ENCODE peak calls at places on chromosomes 3 and 15, in six cellular contexts. O is IMR-90, I is MM.1S, H is hepatocyte, N is HCT116, X is OCI-LY7. U is an unnamed sample.

GRCh38 chr3:37715976-37716375 is 145.7 kb upstream of the CTDSPL start:
- DNase-seq in N (no peak), I (no peak), X (no peak), H (no peak), O (no peak), U (no peak)

GRCh38 chr15:81292516-81293001 is 31.4 kb downstream of the STARD5 start:
- DNase-seq in I (no peak), H (no peak), X (peak), O (no peak), N (no peak), U (no peak)

GRCh38 chr3:172522871-172523818 is at the start of gene TNFSF10:
- DNase-seq in I (peak), O (peak), H (peak), X (peak), N (no peak), U (peak)

GRCh38 chr3:172290457-172290856 is 157.8 kb downstream of the GHSR start:
- DNase-seq in X (no peak), H (no peak), O (no peak), N (no peak), I (no peak), U (no peak)

GRCh38 chr3:109687626-109688025 is 350.3 kb upstream of the DPPA4 start:
- DNase-seq in O (no peak), X (no peak), H (no peak), N (no peak), I (no peak), U (no peak)

GRCh38 chr3:71046791-71047190 is 536.7 kb downstream of the FOXP1 start:
- DNase-seq in H (no peak), O (no peak), N (no peak), I (no peak), X (no peak), U (no peak)

GRCh38 chr15:57184502-57184901 is 191.8 kb upstream of the CGNL1 start:
- DNase-seq in I (no peak), X (no peak), H (no peak), O (no peak), N (no peak), U (no peak)

GRCh38 chr15:71109130-71109529 is 6.1 kb upstream of the THSD4 start:
- DNase-seq in X (no peak), H (no peak), N (no peak), I (no peak), O (peak), U (peak)

GRCh38 chr3:152319256-152319655 is 50.5 kb downstream of the MBNL1 start:
- DNase-seq in X (no peak), H (no peak), N (no peak), O (no peak), I (no peak), U (no peak)
- H3K27ac ChIP-seq in X (no peak), H (no peak), N (no peak), O (no peak), I (no peak), U (no peak)

DNA sequence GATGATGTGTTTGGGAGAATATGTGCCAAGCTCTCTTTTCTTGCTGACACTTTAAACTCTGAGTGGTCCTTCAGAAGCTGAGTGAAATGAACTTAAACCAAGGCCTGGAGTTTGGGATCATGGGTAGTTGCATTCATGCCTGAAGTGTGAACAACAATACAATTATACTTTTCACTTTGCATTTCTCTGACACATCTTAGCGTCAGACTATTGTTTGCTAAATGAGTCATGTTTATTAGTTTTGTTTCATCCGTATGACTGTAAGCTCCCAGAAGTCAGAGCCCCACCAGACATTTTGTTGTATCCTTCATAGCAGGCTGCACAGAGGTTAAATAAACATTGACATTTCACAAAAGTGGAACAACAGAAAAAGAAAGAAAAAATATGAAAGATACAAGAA is 542.6 kb downstream of the TUSC7 start:
- DNase-seq in H (peak), I (no peak), O (peak), N (no peak), X (no peak), U (no peak)
- H2AFZ ChIP-seq in H (no peak), I (no peak), O (no peak), N (no peak), X (no peak), U (no peak)

GRCh38 chr15:52805351-52806283 is 15.5 kb upstream of the ONECUT1 start:
- DNase-seq in X (no peak), I (no peak), N (no peak), H (no peak), O (no peak), U (no peak)
- TF ChIP-seq CTCF in X (no peak), I (no peak), N (no peak), H (no peak), O (no peak), U (peak)

DNA sequence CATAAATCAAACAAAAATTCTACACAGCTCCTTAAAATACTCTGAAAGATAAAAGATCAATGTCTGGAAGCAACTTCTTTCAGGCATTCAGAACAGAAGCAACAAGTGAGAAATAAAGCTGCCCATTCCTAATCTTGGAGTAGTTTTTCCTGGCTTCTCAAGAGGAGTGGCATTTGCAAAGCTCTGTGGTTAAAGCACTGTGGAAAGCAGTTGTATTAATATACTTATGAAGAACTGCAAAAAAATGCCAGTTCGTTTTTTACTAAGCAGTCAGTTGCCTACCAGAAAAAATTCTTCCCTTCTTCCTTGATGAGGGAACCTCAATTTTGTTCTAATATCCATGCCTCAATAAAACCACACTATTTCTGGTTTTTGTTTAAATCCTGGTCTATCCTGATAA is 197.8 kb downstream of the TNIK start:
- DNase-seq in H (no peak), X (no peak), O (peak), I (no peak), N (no peak), U (no peak)
- H3K27ac ChIP-seq in H (no peak), X (no peak), O (no peak), I (no peak), N (peak), U (no peak)

GRCh38 chr3:66047321-66048050 is 8.8 kb upstream of the MAGI1 start:
- DNase-seq in I (no peak), O (peak), N (no peak), H (no peak), X (no peak), U (peak)
- H2AFZ ChIP-seq in I (no peak), O (peak), N (peak), H (no peak), X (no peak), U (peak)

DNA sequence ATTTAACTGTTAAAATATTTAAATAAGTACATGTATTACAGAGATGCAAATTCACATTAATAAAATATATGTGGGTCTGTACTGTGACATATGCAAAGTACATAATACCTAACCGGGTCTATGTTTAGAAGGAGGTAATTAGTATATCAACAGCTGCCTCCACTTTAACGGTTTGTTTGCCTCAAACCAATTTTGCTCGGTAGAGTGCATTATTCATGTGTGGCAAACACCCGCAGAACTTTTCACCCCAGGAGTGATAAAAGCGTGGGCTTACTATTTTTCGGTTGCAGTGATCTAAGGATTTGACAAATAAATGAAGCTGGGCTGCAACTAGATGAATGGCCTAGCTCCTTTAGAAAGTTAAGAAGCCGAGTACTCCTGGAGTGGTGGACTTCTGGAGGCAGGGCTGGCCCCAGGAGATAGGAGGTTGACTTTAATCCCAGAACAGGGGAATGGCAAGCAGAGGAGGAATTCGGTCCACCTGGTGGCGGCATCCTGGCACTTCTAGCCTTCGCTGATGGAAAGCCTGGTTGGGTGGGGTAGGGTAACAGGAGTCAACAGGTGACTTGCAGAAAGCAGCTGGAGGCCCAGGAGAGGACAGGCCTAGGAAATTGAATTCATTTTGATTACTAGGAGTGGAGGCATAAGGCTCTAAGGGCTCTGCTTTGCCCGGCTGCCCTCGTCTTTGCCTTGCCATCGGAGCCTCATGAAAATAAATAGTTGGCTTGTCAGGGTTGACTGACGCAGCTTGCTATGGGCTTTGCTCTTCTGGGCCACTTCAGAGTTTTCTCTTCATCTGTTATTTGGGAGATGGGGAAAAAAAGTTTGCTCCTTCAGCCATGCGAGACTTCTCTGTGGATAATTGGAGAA is 2.4 kb downstream of the SLCO3A1 start:
- DNase-seq in H (peak), X (peak), O (no peak), I (no peak), N (no peak), U (peak)
- TF ChIP-seq CTCF in H (peak), X (peak), O (no peak), I (no peak), N (peak), U (peak)

GRCh38 chr3:9361691-9362388 is 1.0 kb upstream of the THUMPD3 start:
- DNase-seq in N (no peak), I (no peak), X (no peak), O (no peak), H (peak), U (no peak)
- H3K27ac ChIP-seq in N (peak), I (no peak), X (no peak), O (no peak), H (peak), U (no peak)

GRCh38 chr3:177321819-177322218 is 124.5 kb upstream of the TBL1XR1 start:
- DNase-seq in I (no peak), H (no peak), X (no peak), N (no peak), O (no peak), U (no peak)
- H2AFZ ChIP-seq in I (no peak), H (peak), X (peak), N (no peak), O (no peak), U (no peak)

DNA sequence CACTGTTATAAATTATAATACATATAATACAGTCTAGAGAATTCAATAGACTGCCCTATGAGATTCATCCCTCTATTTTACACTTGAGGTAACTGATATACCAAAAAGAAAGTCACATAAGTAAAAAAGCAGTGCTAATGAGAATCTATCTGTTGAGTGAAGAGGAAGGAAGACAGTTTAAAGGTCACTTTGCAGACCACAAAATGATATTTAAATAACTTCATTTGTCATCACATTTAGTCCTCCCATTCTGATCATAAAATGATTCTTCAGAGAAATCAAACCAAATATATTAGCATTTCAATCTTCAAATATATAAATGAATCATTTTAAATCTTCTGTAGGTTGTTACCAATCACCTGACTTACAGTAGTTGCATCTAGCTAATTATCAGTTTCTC is 60.5 kb upstream of the CCDC50 start:
- DNase-seq in O (no peak), X (no peak), N (no peak), I (no peak), H (no peak), U (no peak)
- TF ChIP-seq CTCF in O (no peak), X (no peak), N (no peak), I (no peak), H (no peak), U (no peak)